ENCODE peak calls at places on chromosomes 2 and 18, in five cellular contexts. One of them, this sample, is unnamed.

GRCh38 chr18:13374096-13374467 is 155.5 kb downstream of the LDLRAD4 start:
- DNase-seq in thyroid gland: no peak
- DNase-seq in CD4-positive, alpha-beta T cell: no peak
- DNase-seq in hepatocyte: no peak
- DNase-seq in Calu3: no peak
- DNase-seq in this sample: no peak

GRCh38 chr2:216348909-216349308 is 23.4 kb downstream of the MARCHF4 start:
- DNase-seq in CD4-positive, alpha-beta T cell: no peak
- DNase-seq in Calu3: no peak
- DNase-seq in hepatocyte: no peak
- DNase-seq in thyroid gland: no peak
- DNase-seq in this sample: no peak

GRCh38 chr18:21682276-21683051 is 22.1 kb downstream of the ABHD3 start:
- DNase-seq in thyroid gland: peak
- DNase-seq in CD4-positive, alpha-beta T cell: no peak
- DNase-seq in Calu3: no peak
- DNase-seq in hepatocyte: peak
- DNase-seq in this sample: no peak

GRCh38 chr2:209577376-209578357 is 153.8 kb downstream of the MAP2 start:
- DNase-seq in thyroid gland: no peak
- DNase-seq in CD4-positive, alpha-beta T cell: no peak
- DNase-seq in Calu3: peak
- DNase-seq in hepatocyte: peak
- DNase-seq in this sample: no peak

GRCh38 chr2:104923665-104924064 is 69.8 kb downstream of the POU3F3 start:
- DNase-seq in thyroid gland: no peak
- DNase-seq in hepatocyte: no peak
- DNase-seq in CD4-positive, alpha-beta T cell: no peak
- DNase-seq in Calu3: no peak
- DNase-seq in this sample: no peak

GRCh38 chr2:63001576-63001975 is 49.1 kb upstream of the OTX1 start:
- DNase-seq in CD4-positive, alpha-beta T cell: no peak
- DNase-seq in thyroid gland: no peak
- DNase-seq in Calu3: no peak
- DNase-seq in hepatocyte: no peak
- DNase-seq in this sample: no peak

GRCh38 chr2:45826889-45827635 is 175.6 kb downstream of the PRKCE start:
- DNase-seq in thyroid gland: peak
- DNase-seq in Calu3: no peak
- DNase-seq in hepatocyte: peak
- DNase-seq in CD4-positive, alpha-beta T cell: no peak
- DNase-seq in this sample: no peak

GRCh38 chr2:75602724-75603342 is 42.1 kb upstream of the EVA1A start:
- DNase-seq in CD4-positive, alpha-beta T cell: no peak
- DNase-seq in Calu3: no peak
- DNase-seq in thyroid gland: no peak
- DNase-seq in hepatocyte: peak
- DNase-seq in this sample: peak

GRCh38 chr2:80030135-80030534 is 274.4 kb downstream of the LRRTM1 start:
- DNase-seq in Calu3: no peak
- DNase-seq in CD4-positive, alpha-beta T cell: no peak
- DNase-seq in thyroid gland: no peak
- DNase-seq in hepatocyte: no peak
- DNase-seq in this sample: no peak

GRCh38 chr18:48186084-48186798 is 222.9 kb downstream of the ZBTB7C start:
- DNase-seq in hepatocyte: peak
- DNase-seq in CD4-positive, alpha-beta T cell: no peak
- DNase-seq in Calu3: no peak
- DNase-seq in thyroid gland: no peak
- DNase-seq in this sample: no peak

GRCh38 chr18:79587298-79588125 is 92.1 kb upstream of the CTDP1 start:
- DNase-seq in Calu3: no peak
- DNase-seq in CD4-positive, alpha-beta T cell: no peak
- DNase-seq in hepatocyte: no peak
- DNase-seq in thyroid gland: peak
- DNase-seq in this sample: no peak

GRCh38 chr2:239026711-239027430 is 179.0 kb downstream of the TWIST2 start:
- DNase-seq in hepatocyte: no peak
- DNase-seq in Calu3: no peak
- DNase-seq in thyroid gland: no peak
- DNase-seq in CD4-positive, alpha-beta T cell: no peak
- DNase-seq in this sample: no peak

GRCh38 chr2:239025951-239026461 is 178.1 kb downstream of the TWIST2 start:
- DNase-seq in CD4-positive, alpha-beta T cell: no peak
- DNase-seq in hepatocyte: no peak
- DNase-seq in Calu3: no peak
- DNase-seq in thyroid gland: no peak
- DNase-seq in this sample: no peak

GRCh38 chr2:239028253-239028619 is 180.4 kb downstream of the TWIST2 start:
- DNase-seq in hepatocyte: no peak
- DNase-seq in thyroid gland: no peak
- DNase-seq in CD4-positive, alpha-beta T cell: no peak
- DNase-seq in Calu3: no peak
- DNase-seq in this sample: no peak

GRCh38 chr2:239027431-239028252 is 179.8 kb downstream of the TWIST2 start:
- DNase-seq in Calu3: no peak
- DNase-seq in thyroid gland: no peak
- DNase-seq in hepatocyte: no peak
- DNase-seq in CD4-positive, alpha-beta T cell: no peak
- DNase-seq in this sample: no peak

GRCh38 chr2:239029958-239030357 is 182.1 kb downstream of the TWIST2 start:
- DNase-seq in CD4-positive, alpha-beta T cell: no peak
- DNase-seq in thyroid gland: no peak
- DNase-seq in Calu3: no peak
- DNase-seq in hepatocyte: no peak
- DNase-seq in this sample: no peak
- TF ChIP-seq CTCF in CD4-positive, alpha-beta T cell: no peak
- TF ChIP-seq CTCF in thyroid gland: no peak
- TF ChIP-seq CTCF in Calu3: no peak
- TF ChIP-seq CTCF in hepatocyte: no peak
- TF ChIP-seq CTCF in this sample: no peak

DNA sequence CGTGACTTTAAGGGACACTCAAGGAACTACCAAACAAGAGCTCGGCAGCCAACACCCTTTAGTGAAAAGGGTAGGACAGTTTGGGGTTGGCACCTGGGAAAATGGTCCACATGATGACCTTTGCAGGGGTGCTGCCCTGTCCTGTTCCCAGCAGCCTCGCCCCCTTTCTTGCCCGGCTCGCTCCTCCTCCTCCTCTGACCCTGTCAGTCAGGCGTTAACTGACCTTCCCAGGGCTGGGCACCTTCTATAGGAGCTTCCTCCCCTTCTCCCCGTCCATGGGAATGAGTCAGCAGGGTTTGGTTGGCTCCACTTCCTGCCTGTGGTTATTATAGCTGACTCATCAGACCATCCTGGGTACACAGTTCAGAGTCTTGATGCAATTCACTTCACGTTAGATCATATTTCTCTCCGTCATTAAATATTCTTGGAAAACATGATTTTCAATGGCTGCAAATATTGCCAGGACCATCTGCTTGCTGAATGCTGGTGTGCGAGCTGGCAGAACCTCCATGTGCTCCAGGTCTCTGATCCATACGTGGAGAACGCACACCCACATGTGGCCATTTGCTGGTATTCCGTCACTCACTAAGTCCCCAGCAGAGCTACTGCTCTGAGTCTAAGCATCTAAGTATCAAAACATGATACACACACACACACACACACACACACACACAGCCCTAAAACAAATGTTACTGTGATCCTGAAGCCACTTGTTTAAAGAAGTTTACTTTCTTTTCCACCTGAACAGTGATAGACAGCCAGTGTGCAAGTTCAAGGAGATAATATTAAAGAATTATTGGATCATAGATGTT is 185.0 kb downstream of the ANAPC1 start:
- DNase-seq in hepatocyte: peak
- DNase-seq in Calu3: peak
- DNase-seq in CD4-positive, alpha-beta T cell: peak
- DNase-seq in thyroid gland: peak
- DNase-seq in this sample: peak
- TF ChIP-seq CTCF in hepatocyte: peak
- TF ChIP-seq CTCF in Calu3: no peak
- TF ChIP-seq CTCF in CD4-positive, alpha-beta T cell: no peak
- TF ChIP-seq CTCF in thyroid gland: no peak
- TF ChIP-seq CTCF in this sample: no peak

DNA sequence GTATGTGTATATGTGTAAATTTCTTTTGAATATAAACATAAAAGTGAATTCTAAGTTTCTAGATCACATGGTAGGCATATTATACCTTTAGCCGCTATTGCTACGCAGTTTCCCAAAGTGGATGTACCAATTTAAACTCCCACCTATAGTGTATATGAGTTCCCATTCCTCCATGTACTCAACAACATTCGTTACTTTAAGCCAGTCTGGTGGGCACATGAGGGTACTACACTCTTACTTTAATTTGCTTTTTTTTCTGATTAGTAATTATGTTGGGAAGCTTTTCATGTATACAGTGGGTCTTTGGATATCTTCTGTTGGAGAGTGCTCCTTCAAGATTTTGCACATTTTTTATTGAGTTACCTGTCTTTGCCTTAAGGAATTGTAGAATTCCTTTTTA is 683.8 kb downstream of the ERBB4 start:
- DNase-seq in thyroid gland: no peak
- DNase-seq in hepatocyte: no peak
- DNase-seq in Calu3: no peak
- DNase-seq in CD4-positive, alpha-beta T cell: no peak
- DNase-seq in this sample: no peak
- TF ChIP-seq CTCF in thyroid gland: no peak
- TF ChIP-seq CTCF in hepatocyte: no peak
- TF ChIP-seq CTCF in Calu3: no peak
- TF ChIP-seq CTCF in CD4-positive, alpha-beta T cell: no peak
- TF ChIP-seq CTCF in this sample: no peak

DNA sequence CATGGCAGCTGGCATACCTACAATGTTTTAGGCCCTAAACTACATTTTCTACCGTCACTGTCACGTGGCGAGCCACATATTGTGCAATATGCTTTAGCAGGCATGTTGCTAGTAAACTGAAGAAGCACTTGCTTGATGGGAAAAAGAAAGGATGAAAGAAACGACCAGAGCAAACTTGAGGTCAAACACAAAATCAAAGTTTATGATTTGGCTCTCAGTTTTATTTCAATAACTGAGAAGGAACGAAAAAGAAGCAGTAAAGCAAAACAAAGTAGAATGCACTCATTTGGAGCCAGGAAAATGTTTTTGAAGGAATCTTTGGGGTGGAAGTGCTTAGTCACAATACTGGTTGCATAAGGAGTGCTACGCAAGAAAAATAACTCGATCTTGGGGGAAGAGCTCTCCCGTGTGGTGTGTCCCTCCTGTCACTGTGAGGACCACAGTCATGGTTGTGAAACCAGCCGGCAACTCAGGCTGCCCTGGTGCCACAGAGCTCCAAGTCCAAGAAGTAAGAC is 349.8 kb downstream of the RBM43 start:
- DNase-seq in thyroid gland: peak
- DNase-seq in hepatocyte: peak
- DNase-seq in CD4-positive, alpha-beta T cell: no peak
- DNase-seq in Calu3: no peak
- DNase-seq in this sample: peak
- TF ChIP-seq CTCF in thyroid gland: peak
- TF ChIP-seq CTCF in hepatocyte: peak
- TF ChIP-seq CTCF in CD4-positive, alpha-beta T cell: no peak
- TF ChIP-seq CTCF in Calu3: no peak
- TF ChIP-seq CTCF in this sample: no peak

GRCh38 chr2:231489990-231490389 is 25.7 kb upstream of the NCL start:
- DNase-seq in hepatocyte: no peak
- DNase-seq in Calu3: no peak
- DNase-seq in CD4-positive, alpha-beta T cell: no peak
- DNase-seq in thyroid gland: peak
- DNase-seq in this sample: no peak
- TF ChIP-seq CTCF in hepatocyte: no peak
- TF ChIP-seq CTCF in Calu3: no peak
- TF ChIP-seq CTCF in CD4-positive, alpha-beta T cell: no peak
- TF ChIP-seq CTCF in thyroid gland: no peak
- TF ChIP-seq CTCF in this sample: no peak

DNA sequence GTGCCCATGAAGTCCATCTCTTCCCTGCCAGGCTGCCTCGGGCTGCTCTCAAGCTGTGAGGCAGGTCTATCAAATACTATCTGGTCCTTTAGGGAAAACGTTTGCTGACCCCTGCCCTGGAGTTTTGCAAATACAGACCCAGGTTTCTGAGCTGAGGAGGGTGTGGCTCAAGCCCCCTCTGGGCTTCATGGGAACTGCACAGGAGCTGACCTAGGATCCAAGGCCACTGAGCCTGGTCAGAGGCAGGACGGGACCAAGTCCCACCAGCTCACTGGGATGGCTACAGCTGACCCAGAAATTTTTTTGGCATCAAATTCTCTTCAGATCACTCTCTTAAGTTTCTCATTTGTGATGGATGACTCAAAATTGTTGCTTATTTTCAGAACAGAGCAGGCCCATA is 14.1 kb downstream of the ZNF516 start:
- DNase-seq in hepatocyte: no peak
- DNase-seq in CD4-positive, alpha-beta T cell: no peak
- DNase-seq in Calu3: no peak
- DNase-seq in thyroid gland: no peak
- DNase-seq in this sample: no peak
- TF ChIP-seq CTCF in hepatocyte: no peak
- TF ChIP-seq CTCF in CD4-positive, alpha-beta T cell: no peak
- TF ChIP-seq CTCF in Calu3: peak
- TF ChIP-seq CTCF in thyroid gland: no peak
- TF ChIP-seq CTCF in this sample: no peak

DNA sequence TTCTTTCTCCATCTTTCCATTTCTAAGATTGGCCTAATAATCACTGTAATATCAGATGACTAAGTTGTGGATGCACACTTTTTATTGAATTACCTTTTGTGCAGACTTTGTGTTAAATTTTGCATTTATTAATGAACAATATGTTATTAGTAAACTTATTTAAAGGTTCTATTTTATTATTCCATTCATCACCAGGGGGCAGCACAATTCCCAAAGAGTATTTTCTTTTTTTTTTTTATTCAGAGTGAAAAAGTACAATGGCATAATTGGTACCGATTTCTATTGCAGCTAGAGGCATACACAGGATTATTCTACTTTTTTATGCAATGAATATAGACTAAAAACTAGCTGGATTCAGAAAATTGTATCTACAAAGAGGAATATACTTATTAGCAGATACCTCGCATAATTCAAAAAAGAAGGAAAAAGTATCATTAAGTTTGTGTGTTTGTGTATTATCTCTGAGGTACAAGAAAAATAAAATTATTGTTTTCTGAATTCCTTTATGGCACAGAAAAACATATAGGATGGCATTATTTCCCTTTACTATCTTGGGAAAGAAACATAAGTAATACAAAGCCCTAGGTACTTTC is 390.6 kb downstream of the ERBB4 start:
- DNase-seq in Calu3: peak
- DNase-seq in CD4-positive, alpha-beta T cell: no peak
- DNase-seq in hepatocyte: peak
- DNase-seq in thyroid gland: no peak
- DNase-seq in this sample: no peak
- TF ChIP-seq CTCF in Calu3: peak
- TF ChIP-seq CTCF in CD4-positive, alpha-beta T cell: no peak
- TF ChIP-seq CTCF in hepatocyte: peak
- TF ChIP-seq CTCF in thyroid gland: peak
- TF ChIP-seq CTCF in this sample: peak

This sample was measured in Caco-2.